ENCODE peak calls at places on chromosomes 3 and 15, in five cellular contexts. O is Panc1, Y is HCT116, I is GM23338, V is GM12878. Q is an unnamed sample.

GRCh38 chr3:122661633-122662032 is 19.0 kb upstream of the PARP14 start:
- ATAC-seq in I (no peak), V (peak; percentile 36), O (no peak), Y (no peak), Q (no peak)

GRCh38 chr15:66751579-66751978 is 49.5 kb downstream of the SMAD6 start:
- ATAC-seq in O (peak; percentile 22), I (no peak), V (peak; percentile 56), Y (peak; percentile 48), Q (peak; percentile 11)

GRCh38 chr3:186588619-186589018 is 18.1 kb downstream of the DNAJB11 start:
- ATAC-seq in V (no peak), Y (peak; percentile 70), I (no peak), O (no peak), Q (no peak)

GRCh38 chr3:13234155-13234505 is 160.9 kb upstream of the IQSEC1 start:
- ATAC-seq in O (no peak), I (no peak), Y (no peak), V (peak; percentile 32), Q (no peak)

GRCh38 chr15:50135123-50135541 is 16.1 kb upstream of the ATP8B4 start:
- ATAC-seq in V (peak; percentile 23), I (no peak), O (no peak), Y (peak; percentile 35), Q (peak; percentile 22)

GRCh38 chr3:136862611-136862951 is 573 bp downstream of the NCK1 start:
- ATAC-seq in I (peak; percentile 39), Y (peak; percentile 48), V (peak; percentile 54), O (peak; percentile 56), Q (peak; percentile 35)

GRCh38 chr3:106423321-106424225 is 554.8 kb upstream of the CBLB start:
- ATAC-seq in Y (no peak), I (no peak), O (no peak), V (peak; percentile 75), Q (no peak)

GRCh38 chr15:99371180-99372103 is 120.2 kb downstream of the LRRC28 start:
- ATAC-seq in V (peak; percentile 92), Y (no peak), O (no peak), I (peak; percentile 53), Q (no peak)

GRCh38 chr15:55715355-55716076 is 27.4 kb downstream of the PRTG start:
- ATAC-seq in Y (no peak), I (peak; percentile 96), V (no peak), O (peak; percentile 84), Q (no peak)

GRCh38 chr15:91887321-91887720 is 33.8 kb downstream of the SLCO3A1 start:
- ATAC-seq in I (no peak), V (no peak), Y (no peak), O (no peak), Q (no peak)

GRCh38 chr15:78880828-78881227 is 8.1 kb downstream of the MORF4L1 start:
- ATAC-seq in Y (no peak), I (no peak), V (no peak), O (no peak), Q (no peak)

GRCh38 chr15:75663931-75664421 is 16.3 kb downstream of the SNX33 start:
- ATAC-seq in O (no peak), I (no peak), V (no peak), Y (no peak), Q (no peak)

GRCh38 chr15:100939786-100940185 is 20.6 kb downstream of the LRRK1 start:
- ATAC-seq in I (no peak), Y (no peak), O (no peak), V (no peak), Q (no peak)

GRCh38 chr3:147358144-147358992 is 48.0 kb downstream of the ZIC4 start:
- ATAC-seq in V (no peak), I (peak; percentile 19), O (no peak), Y (no peak), Q (no peak)

GRCh38 chr3:115787818-115788217 is 164.5 kb downstream of the GAP43 start:
- ATAC-seq in V (no peak), Y (no peak), O (no peak), I (no peak), Q (no peak)

GRCh38 chr3:152910211-152910610 is 75.3 kb downstream of the P2RY1 start:
- ATAC-seq in Y (peak; percentile 55), O (no peak), I (no peak), V (peak; percentile 24), Q (no peak)

GRCh38 chr15:101180620-101181307 is 71.1 kb downstream of the CHSY1 start:
- ATAC-seq in Y (no peak), I (no peak), O (no peak), V (no peak), Q (no peak)

GRCh38 chr15:62119224-62119925 is 45.7 kb downstream of the C2CD4B start:
- ATAC-seq in O (peak; percentile 88), V (peak; percentile 27), I (peak; percentile 29), Y (peak; percentile 47), Q (peak; percentile 95)

GRCh38 chr3:46966811-46967210 is 9.7 kb downstream of the CCDC12 start:
- ATAC-seq in I (peak; percentile 61), V (peak; percentile 57), O (peak; percentile 23), Y (peak; percentile 65), Q (no peak)

GRCh38 chr3:32492684-32493436 is 9.8 kb downstream of the CMTM6 start:
- ATAC-seq in Y (no peak), O (no peak), V (peak; percentile 64), I (no peak), Q (no peak)

GRCh38 chr3:79367066-79367465 is 400.7 kb downstream of the ROBO1 start:
- ATAC-seq in O (no peak), I (no peak), V (no peak), Y (no peak), Q (no peak)

GRCh38 chr15:42073418-42073817 is 20.9 kb downstream of the PLA2G4D start:
- ATAC-seq in I (no peak), O (no peak), Y (no peak), V (no peak), Q (no peak)

GRCh38 chr3:18758047-18758704 is 333.0 kb upstream of the SATB1 start:
- ATAC-seq in Y (peak; percentile 84), I (peak; percentile 96), O (no peak), V (peak; percentile 97), Q (no peak)

GRCh38 chr15:97691799-97692198 is 268.7 kb upstream of the ARRDC4 start:
- ATAC-seq in O (no peak), V (no peak), I (no peak), Y (peak; percentile 69), Q (no peak)

GRCh38 chr15:70588613-70589012 is 174.7 kb downstream of the UACA start:
- ATAC-seq in Y (no peak), O (no peak), V (no peak), I (no peak), Q (no peak)

GRCh38 chr3:122555275-122556071 is 8.6 kb downstream of the PARP9 start:
- ATAC-seq in O (no peak), V (no peak), I (no peak), Y (no peak), Q (no peak)

GRCh38 chr15:90075420-90076289 is 26.6 kb downstream of the IDH2 start:
- ATAC-seq in V (no peak), O (no peak), I (peak; percentile 76), Y (peak; percentile 74), Q (peak; percentile 16)

GRCh38 chr15:66129561-66129960 is 124.0 kb downstream of the MEGF11 start:
- ATAC-seq in O (no peak), I (no peak), V (no peak), Y (no peak), Q (no peak)

GRCh38 chr3:48756640-48757039 is 39.6 kb upstream of the IP6K2 start:
- ATAC-seq in V (no peak), Y (no peak), O (no peak), I (no peak), Q (no peak)

GRCh38 chr3:71225951-71226564 is 357.5 kb downstream of the FOXP1 start:
- ATAC-seq in V (peak; percentile 21), I (peak; percentile 19), Y (no peak), O (no peak), Q (peak; percentile 61)

GRCh38 chr15:68543546-68544008 is 35.2 kb upstream of the CORO2B start:
- ATAC-seq in I (no peak), O (peak; percentile 57), V (no peak), Y (no peak), Q (no peak)

GRCh38 chr3:88189361-88189810 is 39.6 kb downstream of the C3orf38 start:
- ATAC-seq in O (no peak), Y (no peak), I (no peak), V (peak; percentile 96), Q (no peak)

GRCh38 chr15:71802770-71803169 is 7.6 kb upstream of the NR2E3 start:
- ATAC-seq in V (peak; percentile 53), O (no peak), Y (peak; percentile 43), I (peak; percentile 52), Q (no peak)

GRCh38 chr15:74782596-74783071 is 754 bp downstream of the CSK start:
- ATAC-seq in O (peak; percentile 13), Y (peak; percentile 23), I (peak; percentile 11), V (no peak), Q (no peak)

GRCh38 chr3:48798998-48799397 is 48.7 kb downstream of the PRKAR2A start:
- ATAC-seq in V (no peak), I (no peak), Y (no peak), O (no peak), Q (no peak)

GRCh38 chr15:78167227-78167888 is 18.2 kb downstream of the IDH3A start:
- ATAC-seq in I (no peak), V (peak; percentile 86), O (no peak), Y (no peak), Q (no peak)

GRCh38 chr3:123722021-123722420 is 137.2 kb upstream of the HACD2 start:
- ATAC-seq in O (no peak), I (no peak), Y (no peak), V (no peak), Q (no peak)
- H3K27ac ChIP-seq in O (no peak overlapping the region), I (no peak overlapping the region), Y (no peak overlapping the region), V (no peak overlapping the region), Q (peak overlapping the region; percentile 58)

GRCh38 chr3:30656624-30657141 is 50.3 kb downstream of the TGFBR2 start:
- ATAC-seq in O (no peak), I (no peak), V (no peak), Y (no peak), Q (no peak)
- TF ChIP-seq POLR2AphosphoS5 in O (no peak), I (no peak), V (no peak), Y (no peak), Q (no peak)

DNA sequence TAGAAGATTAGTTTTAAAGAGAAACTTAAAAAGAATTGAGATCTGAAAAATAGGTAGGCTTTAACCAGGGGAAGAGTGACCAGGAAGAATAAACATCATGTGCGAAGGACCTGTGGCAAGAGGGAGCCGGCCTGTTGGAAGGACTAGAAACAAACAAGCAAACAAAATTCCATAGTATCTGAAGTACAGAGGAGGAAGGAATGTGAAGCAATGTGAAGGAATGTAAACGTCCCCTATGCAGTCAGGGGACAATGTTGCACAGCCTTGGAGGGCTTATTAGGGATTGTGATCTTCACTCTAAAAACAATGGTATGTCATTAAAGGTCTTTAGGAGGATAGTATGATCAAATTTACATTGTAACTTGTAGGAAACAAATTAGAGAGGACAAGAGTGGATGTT is 84.4 kb upstream of the PLCL2 start:
- ATAC-seq in O (no peak), V (no peak), I (no peak), Y (no peak), Q (no peak)
- H3K27ac ChIP-seq in O (no peak overlapping the region), V (no peak overlapping the region), I (no peak overlapping the region), Y (no peak overlapping the region), Q (no peak overlapping the region)

GRCh38 chr3:176651622-176652021 is 545.7 kb downstream of the TBL1XR1 start:
- ATAC-seq in Y (no peak), V (no peak), O (no peak), I (no peak), Q (no peak)
- TF ChIP-seq POLR2AphosphoS5 in Y (no peak), V (no peak), O (no peak), I (no peak), Q (no peak)